ENCODE peak calls at places on chromosomes 12 and 14, in eight cellular contexts. N is substantia nigra; U is activated T-cell treated with anti-CD3 and anti-CD28 coated beads, Interleukin-2, amount 50 U/mL, for 72 hours; P is GM06990; X is left ventricle myocardium superior; D is small intestine; W is activated effector memory CD4-positive, alpha-beta T cell treated with Interleukin-2 at 50 U/mL for 16 hours; T is GM20000. O is an unnamed sample.

GRCh38 chr12:60196366-60196765 is 600.5 kb downstream of the SLC16A7 start:
- DNase-seq in N (no peak), U (no peak), P (no peak), X (no peak), D (no peak), W (no peak), T (no peak), O (no peak)

GRCh38 chr12:50275545-50275944 is 7.8 kb downstream of the LIMA1 start:
- DNase-seq in N (no peak), U (no peak), P (no peak), X (no peak), D (peak; percentile 93), W (no peak), T (no peak), O (no peak)

GRCh38 chr12:70948976-70949336 is 28.4 kb upstream of the PTPRR start:
- DNase-seq in N (no peak), U (no peak), P (no peak), X (no peak), D (no peak), W (no peak), T (no peak), O (no peak)

GRCh38 chr14:24840204-24840893 is 206.4 kb upstream of the GZMB start:
- DNase-seq in N (no peak), U (no peak), P (no peak), X (no peak), D (no peak), W (no peak), T (no peak), O (no peak)

GRCh38 chr14:81516941-81517797 is 16.5 kb downstream of the SEL1L start:
- DNase-seq in N (no peak), U (no peak), P (no peak), X (no peak), D (no peak), W (no peak), T (no peak), O (no peak)

GRCh38 chr12:96000858-96001257 is 4.7 kb upstream of the HAL start:
- DNase-seq in N (no peak), U (no peak), P (no peak), X (no peak), D (no peak), W (no peak), T (no peak), O (no peak)

GRCh38 chr12:98228619-98229538 is 286.5 kb upstream of the TMPO start:
- DNase-seq in N (no peak), U (no peak), P (no peak), X (no peak), D (no peak), W (no peak), T (no peak), O (no peak)

GRCh38 chr14:96095058-96095457 is 55.9 kb downstream of the C14orf132 start:
- DNase-seq in N (no peak), U (no peak), P (no peak), X (no peak), D (no peak), W (no peak), T (no peak), O (no peak)

GRCh38 chr12:22310276-22310675 is 24.2 kb downstream of the ST8SIA1 start:
- DNase-seq in N (no peak), U (no peak), P (no peak), X (no peak), D (no peak), W (no peak), T (no peak), O (no peak)

GRCh38 chr14:45664668-45665356 is 411.8 kb upstream of the MIS18BP1 start:
- DNase-seq in N (no peak), U (no peak), P (no peak), X (no peak), D (no peak), W (no peak), T (no peak), O (no peak)

GRCh38 chr12:106583578-106584103 is 837 bp downstream of the RFX4 start:
- DNase-seq in N (no peak), U (peak; percentile 31), P (peak; percentile 22), X (no peak), D (no peak), W (no peak), T (no peak), O (peak; percentile 37)